ENCODE peak calls at places on chromosomes 13 and 19, in seven cellular contexts. One of them, this sample, is unnamed.

GRCh38 chr19:34972163-34972705 is 8.2 kb upstream of the ZNF792 start:
- DNase-seq in spleen: no peak
- DNase-seq in stomach: no peak
- DNase-seq in SK-N-SH: no peak
- DNase-seq in GM12891: no peak
- DNase-seq in K562: no peak
- DNase-seq in suprapubic skin: peak
- DNase-seq in this sample: no peak

GRCh38 chr13:33034061-33034460 is 17.8 kb downstream of the KL start:
- DNase-seq in K562: no peak
- DNase-seq in GM12891: no peak
- DNase-seq in SK-N-SH: no peak
- DNase-seq in stomach: no peak
- DNase-seq in suprapubic skin: no peak
- DNase-seq in spleen: no peak
- DNase-seq in this sample: no peak

GRCh38 chr19:49767380-49767779 is 579 bp downstream of the AP2A1 start:
- DNase-seq in suprapubic skin: no peak
- DNase-seq in stomach: no peak
- DNase-seq in SK-N-SH: no peak
- DNase-seq in K562: no peak
- DNase-seq in GM12891: no peak
- DNase-seq in spleen: no peak
- DNase-seq in this sample: no peak

GRCh38 chr13:40776681-40777165 is 5.7 kb upstream of the MRPS31 start:
- DNase-seq in K562: peak
- DNase-seq in spleen: peak
- DNase-seq in GM12891: no peak
- DNase-seq in SK-N-SH: no peak
- DNase-seq in stomach: no peak
- DNase-seq in suprapubic skin: no peak
- DNase-seq in this sample: no peak

GRCh38 chr19:38946229-38947010 is 15.7 kb downstream of the MRPS12 start:
- DNase-seq in stomach: no peak
- DNase-seq in SK-N-SH: no peak
- DNase-seq in suprapubic skin: no peak
- DNase-seq in spleen: peak
- DNase-seq in GM12891: no peak
- DNase-seq in K562: no peak
- DNase-seq in this sample: no peak

GRCh38 chr13:106103779-106104178 is 431.7 kb downstream of the EFNB2 start:
- DNase-seq in stomach: no peak
- DNase-seq in SK-N-SH: no peak
- DNase-seq in GM12891: no peak
- DNase-seq in suprapubic skin: no peak
- DNase-seq in spleen: no peak
- DNase-seq in K562: no peak
- DNase-seq in this sample: no peak

GRCh38 chr13:67023088-67023893 is 206.8 kb downstream of the PCDH9 start:
- DNase-seq in stomach: no peak
- DNase-seq in K562: no peak
- DNase-seq in suprapubic skin: no peak
- DNase-seq in GM12891: no peak
- DNase-seq in spleen: no peak
- DNase-seq in SK-N-SH: no peak
- DNase-seq in this sample: peak

GRCh38 chr19:16654621-16655020 is 5.3 kb downstream of the SMIM7 start:
- DNase-seq in suprapubic skin: no peak
- DNase-seq in spleen: no peak
- DNase-seq in stomach: no peak
- DNase-seq in SK-N-SH: no peak
- DNase-seq in K562: no peak
- DNase-seq in GM12891: no peak
- DNase-seq in this sample: no peak

GRCh38 chr19:50830266-50831025 is 2.9 kb downstream of the KLK15 start:
- DNase-seq in K562: no peak
- DNase-seq in suprapubic skin: no peak
- DNase-seq in SK-N-SH: peak
- DNase-seq in spleen: no peak
- DNase-seq in GM12891: no peak
- DNase-seq in stomach: no peak
- DNase-seq in this sample: no peak

GRCh38 chr13:95269756-95270155 is 31.5 kb downstream of the ABCC4 start:
- DNase-seq in stomach: no peak
- DNase-seq in spleen: no peak
- DNase-seq in suprapubic skin: no peak
- DNase-seq in SK-N-SH: no peak
- DNase-seq in GM12891: no peak
- DNase-seq in K562: no peak
- DNase-seq in this sample: no peak

GRCh38 chr13:75326173-75327131 is 155.5 kb downstream of the TBC1D4 start:
- DNase-seq in suprapubic skin: no peak
- DNase-seq in SK-N-SH: peak
- DNase-seq in GM12891: peak
- DNase-seq in K562: peak
- DNase-seq in stomach: no peak
- DNase-seq in spleen: peak
- DNase-seq in this sample: peak

GRCh38 chr13:79679334-79679733 is 198.4 kb downstream of the NDFIP2 start:
- DNase-seq in suprapubic skin: peak
- DNase-seq in GM12891: no peak
- DNase-seq in SK-N-SH: peak
- DNase-seq in K562: peak
- DNase-seq in stomach: peak
- DNase-seq in spleen: no peak
- DNase-seq in this sample: no peak

GRCh38 chr13:53004605-53005004 is 24.0 kb upstream of the OLFM4 start:
- DNase-seq in suprapubic skin: no peak
- DNase-seq in K562: no peak
- DNase-seq in GM12891: no peak
- DNase-seq in SK-N-SH: peak
- DNase-seq in spleen: no peak
- DNase-seq in stomach: no peak
- DNase-seq in this sample: no peak

GRCh38 chr13:101681834-101682233 is 229.4 kb downstream of the ITGBL1 start:
- DNase-seq in spleen: no peak
- DNase-seq in stomach: no peak
- DNase-seq in GM12891: no peak
- DNase-seq in suprapubic skin: no peak
- DNase-seq in SK-N-SH: no peak
- DNase-seq in K562: no peak
- DNase-seq in this sample: no peak

GRCh38 chr13:24271611-24272451 is 37.5 kb upstream of the C1QTNF9 start:
- DNase-seq in SK-N-SH: peak
- DNase-seq in stomach: peak
- DNase-seq in spleen: peak
- DNase-seq in suprapubic skin: no peak
- DNase-seq in K562: no peak
- DNase-seq in GM12891: no peak
- DNase-seq in this sample: peak

GRCh38 chr13:26019881-26020535 is 31.8 kb downstream of the SHISA2 start:
- DNase-seq in SK-N-SH: no peak
- DNase-seq in K562: no peak
- DNase-seq in stomach: no peak
- DNase-seq in spleen: no peak
- DNase-seq in suprapubic skin: no peak
- DNase-seq in GM12891: no peak
- DNase-seq in this sample: no peak

GRCh38 chr19:4302238-4302630 is at the start of gene TMIGD2:
- DNase-seq in spleen: no peak
- DNase-seq in K562: no peak
- DNase-seq in suprapubic skin: no peak
- DNase-seq in GM12891: no peak
- DNase-seq in SK-N-SH: peak
- DNase-seq in stomach: no peak
- DNase-seq in this sample: no peak

DNA sequence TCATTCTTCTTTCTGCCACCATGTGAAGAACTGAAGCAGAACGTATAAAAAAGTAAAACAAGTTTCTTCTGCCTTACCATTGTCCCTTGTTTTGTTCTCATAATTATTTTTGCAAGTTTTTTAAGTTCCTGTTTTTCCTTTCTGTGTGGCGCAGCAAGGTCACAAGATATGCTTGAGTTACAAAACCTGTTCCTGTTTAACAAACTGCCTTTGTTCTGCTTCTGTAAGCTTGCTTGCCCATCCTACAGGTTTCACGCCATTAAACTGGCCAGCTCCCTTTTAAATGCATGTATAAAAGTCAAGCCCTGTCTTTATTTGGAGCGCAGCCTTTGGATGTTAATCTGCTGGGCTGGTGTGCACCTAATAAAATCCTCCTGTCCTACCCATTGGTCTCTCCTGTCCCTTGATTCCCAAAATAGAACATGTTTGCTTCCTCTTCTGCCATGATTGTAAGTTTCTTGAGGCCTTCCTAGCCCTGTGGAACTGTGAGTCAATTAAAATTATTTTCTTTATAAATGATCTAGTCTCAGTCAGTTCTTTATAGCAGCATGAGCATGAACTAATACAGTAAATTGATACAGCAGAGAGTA is 1115.4 kb downstream of the SLITRK1 start:
- DNase-seq in suprapubic skin: no peak
- DNase-seq in spleen: no peak
- DNase-seq in GM12891: no peak
- DNase-seq in stomach: no peak
- DNase-seq in K562: no peak
- DNase-seq in SK-N-SH: no peak
- DNase-seq in this sample: no peak
- TF ChIP-seq POLR2AphosphoS5 in suprapubic skin: no peak
- TF ChIP-seq POLR2AphosphoS5 in spleen: no peak
- TF ChIP-seq POLR2AphosphoS5 in GM12891: no peak
- TF ChIP-seq POLR2AphosphoS5 in stomach: no peak
- TF ChIP-seq POLR2AphosphoS5 in K562: no peak
- TF ChIP-seq POLR2AphosphoS5 in SK-N-SH: no peak
- TF ChIP-seq POLR2AphosphoS5 in this sample: no peak

GRCh38 chr19:45011959-45012358 is 10.7 kb downstream of the RELB start:
- DNase-seq in suprapubic skin: no peak
- DNase-seq in spleen: no peak
- DNase-seq in K562: no peak
- DNase-seq in stomach: no peak
- DNase-seq in GM12891: no peak
- DNase-seq in SK-N-SH: no peak
- DNase-seq in this sample: peak
- TF ChIP-seq POLR2AphosphoS5 in suprapubic skin: no peak
- TF ChIP-seq POLR2AphosphoS5 in spleen: no peak
- TF ChIP-seq POLR2AphosphoS5 in K562: no peak
- TF ChIP-seq POLR2AphosphoS5 in stomach: no peak
- TF ChIP-seq POLR2AphosphoS5 in GM12891: no peak
- TF ChIP-seq POLR2AphosphoS5 in SK-N-SH: no peak
- TF ChIP-seq POLR2AphosphoS5 in this sample: no peak

DNA sequence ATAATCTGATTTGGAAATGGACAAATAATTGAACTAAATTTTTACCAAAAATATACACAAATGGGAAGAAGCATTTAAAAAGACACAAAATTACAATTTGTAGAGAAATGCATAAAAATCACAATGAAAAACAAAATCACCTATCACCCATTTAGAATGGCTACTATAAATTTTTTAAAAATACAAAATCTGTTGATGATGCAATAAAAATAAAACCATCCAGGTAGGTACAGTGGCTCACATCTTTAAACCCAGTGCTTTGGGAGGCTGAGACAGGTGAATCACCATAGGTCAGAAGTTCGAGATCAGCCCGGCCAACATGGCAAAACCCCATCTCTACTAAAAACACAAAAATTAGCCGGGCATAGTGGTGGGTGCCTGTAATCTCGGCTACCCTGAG is 23.5 kb downstream of the ZNF43 start:
- DNase-seq in GM12891: no peak
- DNase-seq in SK-N-SH: no peak
- DNase-seq in K562: no peak
- DNase-seq in spleen: no peak
- DNase-seq in stomach: no peak
- DNase-seq in suprapubic skin: no peak
- DNase-seq in this sample: no peak
- TF ChIP-seq POLR2AphosphoS5 in GM12891: no peak
- TF ChIP-seq POLR2AphosphoS5 in SK-N-SH: no peak
- TF ChIP-seq POLR2AphosphoS5 in K562: no peak
- TF ChIP-seq POLR2AphosphoS5 in spleen: no peak
- TF ChIP-seq POLR2AphosphoS5 in stomach: no peak
- TF ChIP-seq POLR2AphosphoS5 in suprapubic skin: no peak
- TF ChIP-seq POLR2AphosphoS5 in this sample: no peak

GRCh38 chr19:7679017-7679720 is 1.5 kb upstream of the TRAPPC5 start:
- DNase-seq in K562: peak
- DNase-seq in spleen: peak
- DNase-seq in SK-N-SH: peak
- DNase-seq in GM12891: no peak
- DNase-seq in stomach: no peak
- DNase-seq in suprapubic skin: no peak
- DNase-seq in this sample: peak
- TF ChIP-seq POLR2AphosphoS5 in K562: no peak
- TF ChIP-seq POLR2AphosphoS5 in spleen: peak
- TF ChIP-seq POLR2AphosphoS5 in SK-N-SH: no peak
- TF ChIP-seq POLR2AphosphoS5 in GM12891: no peak
- TF ChIP-seq POLR2AphosphoS5 in stomach: no peak
- TF ChIP-seq POLR2AphosphoS5 in suprapubic skin: no peak
- TF ChIP-seq POLR2AphosphoS5 in this sample: no peak

GRCh38 chr19:31390721-31391120 is 41.5 kb upstream of the TSHZ3 start:
- DNase-seq in GM12891: no peak
- DNase-seq in suprapubic skin: no peak
- DNase-seq in SK-N-SH: no peak
- DNase-seq in spleen: no peak
- DNase-seq in stomach: no peak
- DNase-seq in K562: no peak
- DNase-seq in this sample: no peak
- TF ChIP-seq POLR2AphosphoS5 in GM12891: no peak
- TF ChIP-seq POLR2AphosphoS5 in suprapubic skin: no peak
- TF ChIP-seq POLR2AphosphoS5 in SK-N-SH: no peak
- TF ChIP-seq POLR2AphosphoS5 in spleen: no peak
- TF ChIP-seq POLR2AphosphoS5 in stomach: no peak
- TF ChIP-seq POLR2AphosphoS5 in K562: no peak
- TF ChIP-seq POLR2AphosphoS5 in this sample: no peak

GRCh38 chr19:20238025-20238623 is 71.1 kb downstream of the ZNF486 start:
- DNase-seq in GM12891: peak
- DNase-seq in spleen: peak
- DNase-seq in SK-N-SH: peak
- DNase-seq in suprapubic skin: peak
- DNase-seq in K562: peak
- DNase-seq in stomach: peak
- DNase-seq in this sample: peak
- TF ChIP-seq POLR2AphosphoS5 in GM12891: no peak
- TF ChIP-seq POLR2AphosphoS5 in spleen: peak
- TF ChIP-seq POLR2AphosphoS5 in SK-N-SH: peak
- TF ChIP-seq POLR2AphosphoS5 in suprapubic skin: no peak
- TF ChIP-seq POLR2AphosphoS5 in K562: no peak
- TF ChIP-seq POLR2AphosphoS5 in stomach: no peak
- TF ChIP-seq POLR2AphosphoS5 in this sample: no peak

This sample was measured in upper lobe of left lung.